ENCODE peak calls at places on chromosomes 7 and 10, in seven cellular contexts. E is globus pallidus; Q is GM19239; P is activated CD8-positive, alpha-beta T cell treated with anti-CD3 and anti-CD28 coated beads for 36 hours; M is NCI-H774; Z is mesendoderm; O is colonic mucosa. W is an unnamed sample.

GRCh38 chr10:132136689-132137088 is 50.1 kb upstream of the DPYSL4 start:
- DNase-seq in Q (no peak), E (no peak), M (no peak), Z (no peak), P (no peak), O (no peak), W (no peak)

GRCh38 chr7:20331912-20332317 is 1.2 kb downstream of the ITGB8 start:
- DNase-seq in M (no peak), O (peak), P (no peak), Z (peak), E (no peak), Q (no peak), W (no peak)

GRCh38 chr7:112592565-112592964 is 111.8 kb downstream of the LSMEM1 start:
- DNase-seq in M (no peak), Z (peak), O (no peak), E (no peak), P (no peak), Q (no peak), W (no peak)

GRCh38 chr7:101241015-101241363 is 3.4 kb upstream of the CLDN15 start:
- DNase-seq in Q (no peak), O (no peak), P (no peak), Z (no peak), E (no peak), M (no peak), W (no peak)

GRCh38 chr10:21160116-21160515 is 263.0 kb upstream of the NEBL start:
- DNase-seq in P (no peak), E (no peak), Q (no peak), O (no peak), M (peak), Z (no peak), W (no peak)

GRCh38 chr7:142412551-142413193 is 154.8 kb upstream of the PRSS58 start:
- DNase-seq in Q (peak), P (peak), O (peak), Z (peak), M (no peak), E (peak), W (peak)

GRCh38 chr7:141674702-141675101 is 27.3 kb downstream of the DENND11 start:
- DNase-seq in Z (peak), Q (no peak), O (no peak), M (no peak), P (peak), E (no peak), W (no peak)

GRCh38 chr7:98086231-98086855 is 20.3 kb upstream of the LMTK2 start:
- DNase-seq in E (no peak), P (no peak), O (peak), Z (no peak), Q (no peak), M (no peak), W (peak)

GRCh38 chr7:155349601-155350331 is 52.1 kb downstream of the INSIG1 start:
- DNase-seq in M (no peak), O (no peak), Q (no peak), E (no peak), Z (peak), P (no peak), W (no peak)

GRCh38 chr7:128221929-128222403 is 19.1 kb upstream of the LEP start:
- DNase-seq in E (no peak), O (no peak), M (no peak), Z (peak), Q (no peak), P (peak), W (peak)

GRCh38 chr7:112205348-112206237 is 606 bp downstream of the DOCK4 start:
- DNase-seq in M (no peak), Z (peak), E (peak), O (peak), Q (no peak), P (peak), W (peak)

GRCh38 chr7:3191545-3191944 is 109.5 kb upstream of the SDK1 start:
- DNase-seq in E (no peak), Q (no peak), Z (no peak), O (no peak), M (no peak), P (no peak), W (no peak)